ENCODE peak calls at places on chromosomes 13 and 19, in five cellular contexts. S is IMR-90, Q is mesendoderm, E is neuronal stem cell, Y is H1. C is an unnamed sample.

GRCh38 chr19:12314553-12314952 is 18.9 kb downstream of the ZNF563 start:
- DNase-seq in S (no peak), Q (no peak), E (no peak), Y (no peak), C (no peak)

GRCh38 chr19:3407556-3408516 is 41.5 kb downstream of the NFIC start:
- DNase-seq in S (no peak), Q (no peak), E (no peak), Y (no peak), C (no peak)

GRCh38 chr13:21567714-21568113 is 36.3 kb downstream of the MICU2 start:
- DNase-seq in S (peak), Q (no peak), E (no peak), Y (no peak), C (no peak)

GRCh38 chr19:29758863-29759262 is 43.8 kb upstream of the C19orf12 start:
- DNase-seq in S (no peak), Q (no peak), E (no peak), Y (no peak), C (no peak)

GRCh38 chr19:50624949-50625600 is 14.6 kb downstream of the SYT3 start:
- DNase-seq in S (no peak), Q (no peak), E (no peak), Y (no peak), C (no peak)

GRCh38 chr13:112764864-112765561 is 75.2 kb downstream of the ATP11A start:
- DNase-seq in S (no peak), Q (no peak), E (no peak), Y (no peak), C (no peak)

GRCh38 chr19:46081928-46082727 is 41.3 kb upstream of the IGFL4 start:
- DNase-seq in S (peak), Q (peak), E (peak), Y (no peak), C (peak)

GRCh38 chr19:401836-402535 is 7.0 kb downstream of the C2CD4C start:
- DNase-seq in S (no peak), Q (no peak), E (no peak), Y (no peak), C (no peak)

GRCh38 chr19:4473708-4474503 is 1.8 kb downstream of the HDGFL2 start:
- DNase-seq in S (no peak), Q (peak), E (no peak), Y (no peak), C (no peak)

GRCh38 chr13:49996951-49997895 is at the start of gene TRIM13:
- DNase-seq in S (peak), Q (peak), E (peak), Y (peak), C (peak)

GRCh38 chr13:42747399-42747873 is 33.9 kb upstream of the FAM216B start:
- DNase-seq in S (peak), Q (peak), E (no peak), Y (no peak), C (peak)

GRCh38 chr19:38665950-38666661 is 18.7 kb downstream of the ACTN4 start:
- DNase-seq in S (peak), Q (peak), E (peak), Y (peak), C (peak)

GRCh38 chr19:39406656-39407393 is at the start of gene ZFP36:
- DNase-seq in S (peak), Q (peak), E (no peak), Y (no peak), C (peak)

GRCh38 chr19:29587518-29587986 is 18.5 kb upstream of the POP4 start:
- DNase-seq in S (peak), Q (no peak), E (no peak), Y (no peak), C (peak)

GRCh38 chr19:289651-290538 is 1.3 kb downstream of the PLPP2 start:
- DNase-seq in S (peak), Q (peak), E (no peak), Y (peak), C (peak)

GRCh38 chr13:23909606-23910005 is 12.3 kb upstream of the C1QTNF9B start:
- DNase-seq in S (no peak), Q (no peak), E (no peak), Y (no peak), C (no peak)

GRCh38 chr13:101763191-101763590 is 310.7 kb downstream of the ITGBL1 start:
- DNase-seq in S (no peak), Q (peak), E (no peak), Y (no peak), C (no peak)

GRCh38 chr19:35135389-35135909 is 590 bp upstream of the LGI4 start:
- DNase-seq in S (peak), Q (peak), E (peak), Y (no peak), C (peak)

GRCh38 chr13:43985437-43986051 is 105.8 kb downstream of the LACC1 start:
- DNase-seq in S (no peak), Q (no peak), E (no peak), Y (no peak), C (no peak)

GRCh38 chr13:61110804-61111203 is 304.8 kb downstream of the PCDH20 start:
- DNase-seq in S (no peak), Q (no peak), E (no peak), Y (no peak), C (no peak)

DNA sequence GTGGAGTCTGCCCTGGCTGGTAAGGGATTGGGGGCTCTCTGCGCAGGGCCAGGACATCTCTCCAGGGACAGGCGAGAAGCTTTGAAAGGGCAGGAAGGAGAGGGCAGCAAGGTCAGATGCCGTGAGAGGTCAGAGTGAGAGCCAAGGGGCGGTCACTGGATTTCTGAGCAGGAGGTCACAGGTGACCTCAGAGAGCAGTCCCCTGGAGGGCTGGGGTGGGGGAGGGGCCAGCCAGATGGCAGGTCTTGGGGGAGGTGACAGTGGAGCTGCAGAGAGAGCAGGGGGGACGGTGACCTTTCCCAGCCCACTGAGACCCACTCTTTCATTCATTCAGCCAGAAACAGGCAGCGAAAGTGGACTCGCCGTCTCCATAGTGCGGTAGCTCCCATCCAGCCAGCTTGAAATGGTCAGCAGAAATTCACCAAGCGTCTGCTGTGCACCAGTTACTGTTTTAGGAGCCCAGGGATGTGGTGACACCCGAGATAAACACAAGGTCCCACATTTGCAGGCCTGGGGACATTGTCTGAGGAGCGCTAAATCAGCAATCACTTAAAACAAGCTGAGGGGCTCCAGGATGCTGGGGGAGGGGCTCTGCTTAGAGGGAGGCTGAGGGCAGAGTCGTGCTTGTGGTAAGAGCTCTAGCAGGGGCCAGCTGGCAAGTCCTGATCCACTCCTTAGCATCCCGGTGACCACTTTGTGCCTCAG is 10.2 kb downstream of the CARM1 start:
- DNase-seq in S (no peak), Q (peak), E (peak), Y (no peak), C (no peak)
- H2BK15ac ChIP-seq in S (no peak), Q (no peak), E (no peak), Y (peak), C (no peak)

GRCh38 chr19:43934985-43935708 is at the start of gene ZNF45:
- DNase-seq in S (peak), Q (peak), E (peak), Y (no peak), C (peak)
- H3K4me3 ChIP-seq in S (peak), Q (peak), E (peak), Y (peak), C (peak)

GRCh38 chr19:41734585-41734984 is 20.7 kb upstream of the CEACAM6 start:
- DNase-seq in S (no peak), Q (no peak), E (no peak), Y (no peak), C (no peak)
- H3K27ac ChIP-seq in S (no peak), Q (no peak), E (no peak), Y (no peak), C (no peak)

GRCh38 chr19:2054763-2055162 is 3.7 kb upstream of the MKNK2 start:
- DNase-seq in S (no peak), Q (no peak), E (no peak), Y (no peak), C (no peak)

GRCh38 chr19:2051771-2052704 is 994 bp upstream of the MKNK2 start:
- DNase-seq in S (no peak), Q (no peak), E (no peak), Y (no peak), C (no peak)

GRCh38 chr19:2055871-2056809 is 5.1 kb upstream of the MKNK2 start:
- DNase-seq in S (peak), Q (peak), E (no peak), Y (no peak), C (peak)

GRCh38 chr19:2050991-2051770 is at the start of gene MKNK2:
- DNase-seq in S (peak), Q (peak), E (peak), Y (peak), C (peak)

GRCh38 chr19:2053601-2054389 is 2.8 kb upstream of the MKNK2 start:
- DNase-seq in S (peak), Q (no peak), E (no peak), Y (no peak), C (no peak)
- H2BK15ac ChIP-seq in S (peak), Q (no peak), E (peak), Y (peak), C (peak)

GRCh38 chr13:26760835-26761582 is 423 bp upstream of the GPR12 start:
- DNase-seq in S (no peak), Q (no peak), E (no peak), Y (no peak), C (no peak)

GRCh38 chr13:26759156-26759906 is 1.3 kb downstream of the GPR12 start:
- DNase-seq in S (no peak), Q (no peak), E (no peak), Y (no peak), C (no peak)

GRCh38 chr13:26758496-26759155 is 2.0 kb downstream of the GPR12 start:
- DNase-seq in S (no peak), Q (no peak), E (no peak), Y (no peak), C (no peak)

DNA sequence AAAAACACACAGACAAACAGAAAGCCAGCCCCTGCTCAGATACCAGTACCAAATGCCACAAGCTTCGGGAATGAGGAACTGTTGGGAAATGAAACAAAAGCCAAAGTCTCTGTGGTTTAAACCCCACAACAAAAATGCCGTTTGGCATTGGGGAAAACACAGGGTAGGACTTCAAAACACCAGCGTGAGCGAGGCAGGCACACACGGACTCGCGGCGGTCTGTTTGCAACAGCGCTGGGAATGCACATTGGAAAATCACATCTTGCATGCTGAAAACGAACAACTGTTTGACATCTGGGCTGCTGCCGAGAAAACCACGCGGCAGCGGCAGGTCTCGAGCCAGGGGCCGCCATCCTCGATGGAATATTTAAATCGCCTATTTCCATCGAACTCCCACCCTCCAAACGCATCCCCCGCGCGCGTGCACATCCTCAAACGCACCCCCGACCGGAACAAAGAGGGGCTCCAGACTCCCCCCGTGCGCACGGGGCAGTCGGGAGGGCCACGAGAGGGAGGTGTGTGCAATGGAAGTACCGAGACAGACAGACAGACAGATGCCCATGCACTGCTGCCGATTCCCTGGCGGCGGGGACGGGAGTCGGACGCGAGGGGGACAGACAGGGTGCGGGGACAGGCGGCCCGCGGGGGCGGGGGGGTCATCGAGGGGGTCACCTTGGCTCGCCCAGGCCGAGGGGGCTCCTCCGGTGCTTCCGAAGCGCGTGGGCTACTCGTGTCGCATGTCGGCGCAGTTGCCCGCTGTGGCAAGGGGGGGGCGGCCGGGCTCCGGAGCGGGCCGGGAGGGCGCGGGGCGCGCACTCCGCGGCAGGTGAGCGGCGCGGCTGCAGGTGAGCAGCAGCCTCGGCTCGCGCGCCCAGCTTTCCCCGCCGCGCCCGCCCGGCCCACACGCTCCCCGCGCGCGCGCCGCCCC is at the start of gene GPR12:
- DNase-seq in S (no peak), Q (no peak), E (no peak), Y (no peak), C (no peak)
- H3K4me3 ChIP-seq in S (no peak), Q (no peak), E (peak), Y (peak), C (no peak)

DNA sequence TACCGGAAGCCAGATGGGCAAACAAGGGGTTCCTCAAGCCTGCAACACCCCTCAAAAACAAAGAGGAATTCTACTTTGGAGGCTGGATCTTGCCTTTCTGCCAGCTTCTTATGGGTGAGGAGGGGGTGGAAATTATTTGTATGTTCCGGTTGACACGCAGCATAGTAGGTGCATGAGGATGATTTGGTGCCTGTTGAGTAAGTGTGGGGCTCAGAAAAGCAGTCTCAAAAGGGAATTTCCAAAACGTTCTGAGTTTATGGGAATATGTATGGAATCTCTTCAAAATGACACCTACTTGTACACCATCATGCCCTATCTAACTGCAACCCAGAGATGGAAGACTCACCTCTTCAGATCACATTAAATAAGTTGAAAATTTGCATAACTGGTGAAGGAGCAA is 3.0 kb upstream of the TECR start:
- DNase-seq in S (no peak), Q (no peak), E (no peak), Y (no peak), C (no peak)
- H3K27ac ChIP-seq in S (no peak), Q (no peak), E (no peak), Y (no peak), C (no peak)

GRCh38 chr19:58558623-58559274 is 338 bp upstream of the UBE2M start:
- DNase-seq in S (peak), Q (peak), E (peak), Y (peak), C (peak)
- H2BK15ac ChIP-seq in S (peak), Q (no peak), E (no peak), Y (peak), C (peak)

DNA sequence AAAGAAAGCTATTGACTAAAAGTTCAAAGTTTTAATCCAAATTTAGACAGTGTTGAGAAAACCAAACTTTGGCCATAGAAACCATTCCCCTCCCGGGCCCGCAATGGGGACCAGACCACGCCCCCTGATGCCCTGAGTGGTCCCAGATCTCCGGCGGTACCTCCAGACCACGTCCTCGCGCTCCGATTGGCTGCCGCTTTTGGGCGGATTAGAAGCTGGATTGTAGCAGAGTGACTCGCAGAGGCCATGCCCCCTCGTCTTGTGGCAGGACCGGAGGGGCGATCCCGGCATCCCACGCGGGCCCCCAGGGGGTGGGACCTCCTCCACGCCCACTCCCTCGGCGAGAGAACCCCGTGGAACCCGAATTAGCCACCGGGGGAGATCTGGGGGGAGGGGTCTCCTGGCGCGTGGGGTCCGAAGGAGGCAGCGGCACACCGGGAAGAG is 812 bp upstream of the HSD17B14 start:
- DNase-seq in S (peak), Q (peak), E (peak), Y (peak), C (peak)
- H3K4me3 ChIP-seq in S (peak), Q (peak), E (peak), Y (peak), C (no peak)

GRCh38 chr13:75399168-75399878 is 82.6 kb downstream of the TBC1D4 start:
- DNase-seq in S (no peak), Q (no peak), E (no peak), Y (no peak), C (no peak)

GRCh38 chr13:75402787-75403186 is 79.2 kb downstream of the TBC1D4 start:
- DNase-seq in S (no peak), Q (no peak), E (no peak), Y (no peak), C (no peak)

GRCh38 chr13:75398072-75398471 is 83.9 kb downstream of the TBC1D4 start:
- DNase-seq in S (no peak), Q (no peak), E (no peak), Y (no peak), C (no peak)

GRCh38 chr13:75399879-75400217 is 82.1 kb downstream of the TBC1D4 start:
- DNase-seq in S (no peak), Q (no peak), E (no peak), Y (no peak), C (no peak)

DNA sequence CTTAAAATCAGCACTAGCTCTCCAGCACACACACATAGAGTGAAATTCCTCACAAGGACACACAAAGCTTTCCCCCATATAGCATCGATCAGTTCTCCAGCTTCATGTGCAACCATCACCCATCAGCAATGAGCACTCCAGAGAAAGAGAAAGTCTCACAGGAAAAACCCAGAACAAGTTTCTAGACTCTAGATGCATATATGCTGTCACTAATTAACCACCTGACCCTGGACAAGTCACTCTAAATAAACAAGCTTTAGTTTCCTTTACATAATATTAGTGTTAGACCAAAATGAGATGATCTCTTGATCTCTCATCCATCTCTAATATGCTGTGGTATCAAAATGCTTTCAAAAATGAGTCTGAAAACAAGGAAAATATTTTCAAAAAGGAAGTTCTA is 81.2 kb downstream of the TBC1D4 start:
- DNase-seq in S (no peak), Q (no peak), E (no peak), Y (no peak), C (no peak)
- H3K27ac ChIP-seq in S (no peak), Q (no peak), E (no peak), Y (no peak), C (no peak)

GRCh38 chr13:98060282-98060681 is 82.6 kb upstream of the FARP1 start:
- DNase-seq in S (no peak), Q (no peak), E (no peak), Y (no peak), C (no peak)
- H2BK15ac ChIP-seq in S (no peak), Q (no peak), E (no peak), Y (no peak), C (no peak)